ENCODE peak calls at places on chromosomes 13 and 19, in four cellular contexts. T is tibial nerve, H is fibroblast of lung, G is choroid plexus epithelial cell. P is an unnamed sample.

GRCh38 chr13:112680741-112681360 is 9.0 kb upstream of the ATP11A start:
- DNase-seq in H (no peak), G (no peak), T (no peak), P (no peak)

GRCh38 chr19:10096615-10096963 is 5.9 kb downstream of the ANGPTL6 start:
- DNase-seq in G (no peak), T (no peak), H (no peak), P (no peak)

GRCh38 chr19:10155834-10156233 is 36.1 kb upstream of the EIF3G start:
- DNase-seq in T (no peak), H (peak), G (peak), P (peak)

GRCh38 chr19:12834976-12835757 is 788 bp upstream of the RTBDN start:
- DNase-seq in H (no peak), G (no peak), T (no peak), P (no peak)

GRCh38 chr13:29802621-29803020 is 47.8 kb downstream of the UBL3 start:
- DNase-seq in G (peak), T (no peak), H (peak), P (peak)

GRCh38 chr13:43959291-43959690 is 79.6 kb downstream of the LACC1 start:
- DNase-seq in G (no peak), T (no peak), H (no peak), P (peak)

GRCh38 chr19:50695251-50696064 is 24.1 kb downstream of the SHANK1 start:
- DNase-seq in H (no peak), T (no peak), G (no peak), P (no peak)

GRCh38 chr19:29467824-29468401 is 57.9 kb upstream of the VSTM2B start:
- DNase-seq in T (no peak), G (peak), H (no peak), P (peak)

GRCh38 chr19:56142087-56142787 is 1.1 kb downstream of the ZNF444 start:
- DNase-seq in H (no peak), G (no peak), T (no peak), P (peak)

GRCh38 chr19:2428756-2429711 is 1.6 kb upstream of the TIMM13 start:
- DNase-seq in G (no peak), T (no peak), H (no peak), P (no peak)

GRCh38 chr19:768424-768823 is 17.5 kb downstream of the MISP start:
- DNase-seq in H (peak), T (no peak), G (peak), P (no peak)

GRCh38 chr13:29934531-29935308 is 84.3 kb upstream of the UBL3 start:
- DNase-seq in T (no peak), H (no peak), G (no peak), P (peak)

GRCh38 chr19:34178276-34178614 is 5.9 kb downstream of the LSM14A start:
- DNase-seq in H (no peak), G (no peak), T (no peak), P (no peak)

DNA sequence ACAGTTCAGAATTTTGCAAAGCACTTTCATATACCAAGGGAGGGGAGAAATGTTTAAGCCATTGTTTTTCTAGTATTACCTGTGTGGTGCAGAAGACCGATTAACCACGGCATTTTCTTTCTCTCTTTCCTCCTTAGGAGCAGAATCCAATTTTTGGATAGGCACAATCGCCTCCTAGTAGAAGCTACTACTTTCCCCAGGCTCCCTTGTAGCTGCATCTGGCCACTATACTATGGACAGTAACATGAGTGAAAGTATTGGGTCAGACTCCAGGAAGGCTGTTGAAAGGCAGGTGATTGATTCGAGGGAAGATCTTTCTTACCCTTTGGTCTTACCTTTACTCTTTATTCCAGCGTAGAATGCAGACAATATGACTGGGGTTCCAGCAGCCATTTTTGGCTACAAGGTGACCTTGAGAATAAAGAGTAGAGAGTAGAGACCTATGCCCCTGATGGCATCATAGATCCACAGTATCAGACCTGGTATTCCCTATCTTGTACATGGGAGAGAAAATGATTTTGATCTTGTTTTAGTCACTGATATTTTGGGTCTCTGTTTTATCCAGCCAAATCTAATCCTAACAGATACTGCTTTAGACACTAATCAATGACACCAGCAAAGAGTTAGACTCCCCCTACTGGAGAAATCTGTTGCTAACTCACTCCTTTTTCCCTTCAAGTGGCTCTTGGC is 77.0 kb downstream of the LRRC63 start:
- DNase-seq in H (peak), T (no peak), G (peak), P (peak)
- TF ChIP-seq CTCF in H (peak), T (peak), G (peak), P (peak)

GRCh38 chr13:31437975-31438374 is 238.2 kb downstream of the B3GLCT start:
- DNase-seq in G (no peak), T (no peak), H (no peak), P (peak)
- H3K4me3 ChIP-seq in G (no peak), T (no peak), H (no peak), P (no peak)

GRCh38 chr13:41650706-41651105 is 193.4 kb downstream of the RGCC start:
- DNase-seq in H (no peak), G (no peak), T (no peak), P (no peak)

GRCh38 chr13:41652735-41653361 is 195.5 kb downstream of the RGCC start:
- DNase-seq in H (peak), T (peak), G (peak), P (peak)

GRCh38 chr13:41648314-41648935 is 191.1 kb downstream of the RGCC start:
- DNase-seq in T (no peak), H (peak), G (peak), P (peak)

GRCh38 chr13:41651413-41652068 is 194.2 kb downstream of the RGCC start:
- DNase-seq in T (no peak), G (no peak), H (no peak), P (no peak)

DNA sequence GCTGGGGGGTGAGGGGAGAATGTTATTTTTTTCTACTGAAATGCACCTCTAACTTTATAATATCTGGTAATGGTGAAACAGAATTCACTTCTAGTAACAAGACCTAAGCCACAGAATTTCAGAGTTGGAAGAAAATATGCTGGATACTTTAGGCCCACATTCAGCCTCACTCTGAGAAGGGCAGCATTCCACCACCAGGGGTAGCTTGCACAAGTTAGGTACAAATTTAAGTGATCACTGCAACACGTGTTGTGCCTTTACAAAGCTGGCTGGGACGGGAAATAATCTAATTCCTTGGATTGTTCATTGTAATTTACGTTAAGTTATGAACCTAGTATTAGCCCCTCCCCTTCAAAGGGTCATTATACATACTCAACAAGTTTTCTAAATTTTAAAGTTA is 192.3 kb downstream of the RGCC start:
- DNase-seq in G (peak), H (peak), T (no peak), P (peak)
- TF ChIP-seq CTCF in G (peak), H (peak), T (no peak), P (peak)

GRCh38 chr13:40535345-40535836 is 131.1 kb downstream of the FOXO1 start:
- DNase-seq in H (no peak), T (no peak), G (no peak), P (no peak)

GRCh38 chr13:40534456-40534855 is 132.0 kb downstream of the FOXO1 start:
- DNase-seq in T (no peak), G (peak), H (peak), P (no peak)

GRCh38 chr13:40537146-40537895 is 129.1 kb downstream of the FOXO1 start:
- DNase-seq in T (no peak), G (no peak), H (no peak), P (no peak)

GRCh38 chr13:40533072-40533471 is 133.4 kb downstream of the FOXO1 start:
- DNase-seq in H (no peak), G (no peak), T (no peak), P (no peak)

DNA sequence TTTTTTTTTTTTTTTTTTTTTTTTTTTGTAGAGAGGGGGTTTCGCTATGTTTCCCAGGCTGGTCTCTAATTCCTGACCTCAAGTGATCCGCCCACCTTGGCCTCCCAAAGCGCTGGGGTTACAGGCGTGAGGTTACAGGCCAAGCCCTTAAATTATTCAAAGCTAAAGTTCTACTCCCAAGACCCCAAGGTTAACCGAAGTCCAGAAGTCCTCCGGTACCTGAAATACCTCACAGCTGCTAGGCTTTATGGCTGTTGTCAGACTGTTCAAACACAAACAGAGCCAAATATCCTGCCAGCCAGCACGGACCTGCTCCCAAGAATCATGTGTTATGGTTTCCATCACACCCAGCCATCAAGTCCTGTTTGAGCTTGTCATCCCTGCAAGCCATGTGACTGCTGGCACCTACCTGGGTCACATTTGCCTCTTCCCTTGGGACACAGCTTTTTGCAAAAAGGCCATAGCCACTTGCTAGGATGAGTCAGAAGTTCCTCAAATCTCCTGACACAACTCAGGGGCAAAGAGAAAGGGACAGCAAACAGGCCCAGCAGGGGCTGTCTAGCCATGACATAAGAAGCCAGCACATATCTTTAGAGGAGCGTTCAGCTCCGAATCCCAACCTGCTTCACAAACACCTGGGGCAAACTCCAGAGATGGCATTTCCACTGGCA is 129.9 kb downstream of the FOXO1 start:
- DNase-seq in T (no peak), H (no peak), G (no peak), P (peak)
- H3K4me3 ChIP-seq in T (no peak), H (no peak), G (no peak), P (no peak)

DNA sequence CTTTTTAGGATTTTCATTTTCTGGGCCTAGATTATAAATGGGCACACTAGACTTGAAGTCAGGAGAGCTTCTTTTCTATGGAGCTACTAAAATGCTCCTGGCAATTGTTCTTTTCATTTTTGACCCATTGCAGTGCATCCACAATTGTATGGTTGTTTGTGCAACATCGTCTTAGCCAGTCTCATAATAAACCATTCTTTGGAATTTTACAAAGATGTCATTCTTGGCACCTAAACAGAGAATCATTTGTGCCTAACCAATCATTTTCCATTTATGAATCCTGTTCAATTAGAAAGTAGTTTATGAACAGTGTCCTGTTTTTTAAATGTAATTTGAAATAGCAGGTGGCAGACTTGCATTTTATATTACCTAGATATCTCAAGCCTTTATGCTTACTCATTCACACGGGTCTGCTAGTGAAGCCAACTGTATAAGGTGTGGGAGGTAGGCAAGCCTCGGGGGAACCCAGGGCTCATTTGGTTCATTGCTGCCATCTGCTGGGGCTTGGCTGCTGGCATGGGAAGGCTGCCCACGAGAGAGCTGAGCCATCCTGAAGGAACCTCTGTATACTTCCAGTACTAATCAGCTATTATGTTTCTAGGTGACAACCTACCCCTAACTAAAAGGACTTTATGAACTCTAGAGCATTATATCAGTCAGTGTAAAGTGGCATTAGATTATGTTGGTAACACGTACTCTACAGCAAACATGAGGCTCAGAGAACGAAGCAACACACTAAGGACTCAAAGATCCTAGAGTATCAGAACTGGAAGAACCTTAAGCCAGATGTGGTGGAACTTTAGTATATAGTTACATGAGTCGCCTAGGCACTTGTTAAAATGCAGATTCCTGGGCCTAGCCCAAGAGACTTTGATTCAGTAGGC is 60.0 kb downstream of the TPT1 start:
- DNase-seq in H (peak), G (peak), T (peak), P (peak)
- TF ChIP-seq CTCF in H (peak), G (peak), T (peak), P (peak)

GRCh38 chr19:5625641-5626040 is 2.8 kb downstream of the SAFB start:
- DNase-seq in T (no peak), H (no peak), G (no peak), P (peak)
- H3K4me3 ChIP-seq in T (no peak), H (no peak), G (no peak), P (peak)

GRCh38 chr13:109135018-109135417 is 505.6 kb downstream of the MYO16 start:
- DNase-seq in G (peak), H (no peak), T (no peak), P (no peak)
- TF ChIP-seq CTCF in G (peak), H (no peak), T (no peak), P (peak)

GRCh38 chr13:97600438-97601080 is 166.6 kb downstream of the RAP2A start:
- DNase-seq in T (no peak), H (peak), G (peak), P (peak)
- H3K4me3 ChIP-seq in T (no peak), H (no peak), G (no peak), P (no peak)

GRCh38 chr19:39129116-39129515 is 3.5 kb downstream of the PAK4 start:
- DNase-seq in T (no peak), G (no peak), H (no peak), P (no peak)

GRCh38 chr19:39126593-39127187 is 1.1 kb downstream of the PAK4 start:
- DNase-seq in T (no peak), G (peak), H (peak), P (peak)

GRCh38 chr19:39130337-39131254 is 5.0 kb downstream of the PAK4 start:
- DNase-seq in G (no peak), T (no peak), H (no peak), P (no peak)

GRCh38 chr19:39127812-39128510 is 2.4 kb downstream of the PAK4 start:
- DNase-seq in G (no peak), H (no peak), T (no peak), P (no peak)

GRCh38 chr19:39128511-39129079 is 3.0 kb downstream of the PAK4 start:
- DNase-seq in T (no peak), H (no peak), G (peak), P (no peak)
- TF ChIP-seq CTCF in T (no peak), H (no peak), G (peak), P (no peak)

P was measured in epithelial cell of esophagus.